ENCODE peak calls at places on chromosomes 5 and 9, in four cellular contexts. B is ELF-1, J is aorta, R is progenitor cell of endocrine pancreas. L is an unnamed sample.

GRCh38 chr9:134229466-134230091 is 65.2 kb upstream of the RNU6ATAC start:
- DNase-seq in B (no peak), J (no peak), R (no peak), L (no peak)

GRCh38 chr5:137035480-137035878 is 463.6 kb downstream of the SPOCK1 start:
- DNase-seq in J (no peak), B (peak), R (no peak), L (no peak)

GRCh38 chr5:159855476-159856157 is 60.7 kb upstream of the ADRA1B start:
- DNase-seq in J (no peak), R (no peak), B (no peak), L (no peak)

GRCh38 chr5:82072138-82072537 is 100.3 kb downstream of the ATG10 start:
- DNase-seq in J (no peak), R (no peak), B (no peak), L (no peak)

GRCh38 chr9:114207034-114207815 is 51.9 kb downstream of the COL27A1 start:
- DNase-seq in B (peak), R (no peak), J (peak), L (no peak)

GRCh38 chr9:113998529-113999255 is 79.4 kb downstream of the AMBP start:
- DNase-seq in J (peak), B (no peak), R (no peak), L (no peak)

GRCh38 chr5:34833991-34834793 is 4.8 kb upstream of the TTC23L start:
- DNase-seq in R (no peak), B (no peak), J (no peak), L (no peak)

GRCh38 chr9:1995084-1995483 is 20.1 kb upstream of the SMARCA2 start:
- DNase-seq in R (no peak), J (no peak), B (no peak), L (no peak)

GRCh38 chr5:157271740-157272271 is 5.9 kb downstream of the CYFIP2 start:
- DNase-seq in J (no peak), B (no peak), R (no peak), L (peak)

GRCh38 chr9:137647096-137647709 is 28.4 kb downstream of the EHMT1 start:
- DNase-seq in B (no peak), J (peak), R (no peak), L (no peak)

GRCh38 chr9:37582548-37583157 is 6.5 kb upstream of the FBXO10 start:
- DNase-seq in J (no peak), R (no peak), B (no peak), L (no peak)

GRCh38 chr5:66041612-66042011 is 102.5 kb upstream of the SREK1 start:
- DNase-seq in B (no peak), J (no peak), R (no peak), L (no peak)

GRCh38 chr9:108272350-108272899 is 583.4 kb downstream of the ACTL7B start:
- DNase-seq in R (no peak), J (no peak), B (peak), L (no peak)

GRCh38 chr5:86570427-86571083 is 47.2 kb upstream of the COX7C start:
- DNase-seq in B (no peak), J (no peak), R (no peak), L (no peak)

GRCh38 chr9:130713286-130713975 is 19.9 kb downstream of the EXOSC2 start:
- DNase-seq in R (no peak), B (peak), J (no peak), L (no peak)

GRCh38 chr5:80686757-80687156 is 32.0 kb upstream of the DHFR start:
- DNase-seq in B (no peak), R (no peak), J (no peak), L (no peak)

GRCh38 chr5:56412601-56413379 is 179.7 kb upstream of the ANKRD55 start:
- DNase-seq in J (peak), B (no peak), R (no peak), L (no peak)

GRCh38 chr9:136617746-136618577 is 44.8 kb upstream of the EGFL7 start:
- DNase-seq in B (no peak), R (no peak), J (no peak), L (no peak)

GRCh38 chr5:149452007-149452664 is 73.0 kb upstream of the IL17B start:
- DNase-seq in R (peak), B (peak), J (no peak), L (no peak)

GRCh38 chr9:28378236-28378635 is 805.0 kb upstream of the C9orf72 start:
- DNase-seq in R (no peak), B (no peak), J (no peak), L (no peak)

L was measured in CD4-positive, alpha-beta T cell.